ENCODE peak calls at places on chromosomes 4 and X, in five cellular contexts. J is heart left ventricle, X is brain microvascular endothelial cell, E is tibial artery, P is foreskin keratinocyte. R is an unnamed sample.
A peak's percentile ranks its signal among the peaks of the same experiment; 100 is the strongest.

GRCh38 chrX:24513416-24513815 is 48.3 kb downstream of the PDK3 start:
- DNase-seq in J (no peak), X (no peak), E (no peak), P (no peak), R (no peak)

GRCh38 chr4:87032884-87033533 is 98.2 kb downstream of the AFF1 start:
- DNase-seq in J (no peak), X (peak; percentile 60), E (no peak), P (no peak), R (no peak)

GRCh38 chrX:133412665-133413064 is 2.6 kb downstream of the GPC4 start:
- DNase-seq in J (no peak), X (no peak), E (no peak), P (no peak), R (no peak)

GRCh38 chr4:61200991-61201526 is 933 bp downstream of the ADGRL3 start:
- DNase-seq in J (peak; percentile 19), X (peak; percentile 45), E (no peak), P (no peak), R (peak; percentile 39)

GRCh38 chr4:24881508-24882071 is 31.3 kb downstream of the CCDC149 start:
- DNase-seq in J (no peak), X (no peak), E (no peak), P (no peak), R (no peak)

GRCh38 chr4:4217123-4217522 is 9.6 kb downstream of the OTOP1 start:
- DNase-seq in J (no peak), X (no peak), E (no peak), P (peak; percentile 23), R (no peak)

GRCh38 chrX:20418379-20418778 is 151.7 kb upstream of the RPS6KA3 start:
- DNase-seq in J (no peak), X (no peak), E (no peak), P (no peak), R (no peak)

GRCh38 chr4:89549907-89550306 is 242.3 kb upstream of the GPRIN3 start:
- DNase-seq in J (no peak), X (no peak), E (no peak), P (no peak), R (no peak)

GRCh38 chr4:90419124-90419711 is 292.0 kb downstream of the CCSER1 start:
- DNase-seq in J (no peak), X (no peak), E (no peak), P (peak; percentile 20), R (no peak)

GRCh38 chr4:20532096-20532495 is 168.2 kb upstream of the PACRGL start:
- DNase-seq in J (no peak), X (no peak), E (no peak), P (no peak), R (no peak)

GRCh38 chrX:109857898-109858297 is 124.8 kb upstream of the ACSL4 start:
- DNase-seq in J (no peak), X (no peak), E (no peak), P (no peak), R (no peak)

GRCh38 chr4:17063870-17064269 is 165.4 kb upstream of the LDB2 start:
- DNase-seq in J (no peak), X (peak; percentile 29), E (no peak), P (no peak), R (no peak)

GRCh38 chrX:11470231-11470630 is 177.0 kb downstream of the AMELX start:
- DNase-seq in J (no peak), X (peak; percentile 75), E (no peak), P (no peak), R (no peak)

GRCh38 chr4:128574706-128575105 is 234.8 kb upstream of the JADE1 start:
- DNase-seq in J (peak; percentile 33), X (peak; percentile 93), E (peak; percentile 74), P (no peak), R (no peak)

GRCh38 chr4:185573651-185574199 is 38.4 kb upstream of the PDLIM3 start:
- DNase-seq in J (no peak), X (peak; percentile 92), E (no peak), P (peak; percentile 55), R (peak; percentile 71)

GRCh38 chr4:123832173-123833026 is 435.8 kb downstream of the SPRY1 start:
- DNase-seq in J (peak; percentile 75), X (peak; percentile 98), E (peak; percentile 68), P (peak; percentile 99), R (peak; percentile 66)

GRCh38 chr4:55038176-55038890 is 87.1 kb downstream of the KDR start:
- DNase-seq in J (peak; percentile 28), X (no peak), E (peak; percentile 71), P (no peak), R (no peak)

GRCh38 chrX:139304471-139304870 is 226.1 kb upstream of the F9 start:
- DNase-seq in J (no peak), X (no peak), E (no peak), P (no peak), R (no peak)

GRCh38 chr4:107442538-107443083 is 277.4 kb downstream of the PAPSS1 start:
- DNase-seq in J (no peak), X (no peak), E (no peak), P (no peak), R (no peak)

GRCh38 chr4:62080431-62080830 is 880.3 kb downstream of the ADGRL3 start:
- DNase-seq in J (no peak), X (no peak), E (no peak), P (no peak), R (no peak)

GRCh38 chr4:164023214-164023613 is 528.7 kb downstream of the TMA16 start:
- DNase-seq in J (no peak), X (no peak), E (no peak), P (no peak), R (no peak)

DNA sequence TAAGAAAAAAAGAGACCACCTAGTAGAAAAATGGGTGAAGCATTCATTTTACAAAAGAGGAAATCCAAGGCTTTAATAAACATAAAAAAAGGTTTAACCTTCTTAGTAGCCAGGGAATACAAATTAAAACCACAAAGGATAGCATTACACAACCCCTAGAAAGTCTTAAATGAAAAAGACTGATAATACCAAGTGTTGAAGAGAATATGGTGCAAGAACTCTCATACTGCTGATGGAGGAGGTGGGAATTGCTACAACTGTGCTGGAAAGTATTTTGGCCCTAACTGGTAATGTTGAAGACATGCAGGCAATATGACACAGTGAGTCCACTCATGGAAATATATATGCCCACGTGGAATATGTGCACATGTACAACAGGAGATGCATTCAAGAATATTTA is 22.5 kb downstream of the ZNF41 start:
- DNase-seq in J (no peak), X (no peak), E (no peak), P (no peak), R (no peak)
- H3K27ac ChIP-seq in J (no peak overlapping the region), X (no peak overlapping the region), E (no peak overlapping the region), P (no peak overlapping the region), R (no peak overlapping the region)

DNA sequence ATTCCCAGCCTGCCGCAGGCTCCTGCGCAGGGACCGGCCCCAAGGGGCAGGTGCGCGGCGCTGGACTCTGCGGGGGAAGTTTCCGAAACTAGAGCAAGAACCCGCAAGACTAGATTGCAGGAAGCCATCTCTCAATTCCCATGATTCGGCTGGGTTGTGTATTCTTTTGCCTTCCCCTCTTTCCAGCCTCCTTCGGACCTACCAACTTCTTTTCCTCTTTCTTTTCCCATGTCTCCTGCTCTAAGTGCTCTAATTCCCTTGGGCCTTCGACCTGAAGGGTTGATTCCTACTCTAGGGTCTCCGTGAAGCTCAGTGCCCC is 645 bp upstream of the OPHN1 start:
- DNase-seq in J (no peak), X (no peak), E (no peak), P (no peak), R (no peak)
- H3K27ac ChIP-seq in J (peak overlapping the region; percentile 82), X (peak overlapping the region; percentile 66), E (peak overlapping the region; percentile 91), P (peak overlapping the region; percentile 73), R (peak overlapping the region; percentile 76)

GRCh38 chr4:139943277-139943676 is 210.7 kb downstream of the MAML3 start:
- DNase-seq in J (no peak), X (no peak), E (no peak), P (no peak), R (no peak)
- H3K27ac ChIP-seq in J (no peak overlapping the region), X (no peak overlapping the region), E (no peak overlapping the region), P (no peak overlapping the region), R (no peak overlapping the region)

DNA sequence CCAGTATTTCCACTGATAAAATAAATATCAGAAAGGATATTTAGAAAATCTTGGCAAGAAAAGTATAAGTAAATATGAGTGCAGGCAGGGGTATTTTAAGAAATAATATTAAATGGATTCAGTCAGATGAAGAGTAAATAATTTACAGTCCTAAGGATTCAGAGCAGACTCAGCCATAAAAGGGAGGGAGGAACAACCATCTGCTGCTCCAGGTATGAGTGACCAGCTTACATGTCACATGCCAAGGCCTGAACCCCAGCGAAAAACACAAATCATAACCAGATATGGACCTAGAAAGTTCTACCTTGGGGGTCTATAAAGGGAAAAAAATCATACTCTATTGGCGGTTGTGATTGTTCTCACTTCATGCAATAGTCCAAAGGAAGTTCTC is 166.8 kb downstream of the COL4A6 start:
- DNase-seq in J (no peak), X (no peak), E (no peak), P (no peak), R (no peak)
- H3K27ac ChIP-seq in J (no peak overlapping the region), X (no peak overlapping the region), E (no peak overlapping the region), P (peak overlapping the region; percentile 56), R (no peak overlapping the region)

GRCh38 chr4:140252144-140252741 is 98.3 kb upstream of the MAML3 start:
- DNase-seq in J (no peak), X (no peak), E (no peak), P (no peak), R (no peak)
- H3K27ac ChIP-seq in J (peak overlapping the region; percentile 80), X (peak overlapping the region; percentile 71), E (peak overlapping the region; percentile 85), P (peak overlapping the region; percentile 55), R (no peak overlapping the region)

DNA sequence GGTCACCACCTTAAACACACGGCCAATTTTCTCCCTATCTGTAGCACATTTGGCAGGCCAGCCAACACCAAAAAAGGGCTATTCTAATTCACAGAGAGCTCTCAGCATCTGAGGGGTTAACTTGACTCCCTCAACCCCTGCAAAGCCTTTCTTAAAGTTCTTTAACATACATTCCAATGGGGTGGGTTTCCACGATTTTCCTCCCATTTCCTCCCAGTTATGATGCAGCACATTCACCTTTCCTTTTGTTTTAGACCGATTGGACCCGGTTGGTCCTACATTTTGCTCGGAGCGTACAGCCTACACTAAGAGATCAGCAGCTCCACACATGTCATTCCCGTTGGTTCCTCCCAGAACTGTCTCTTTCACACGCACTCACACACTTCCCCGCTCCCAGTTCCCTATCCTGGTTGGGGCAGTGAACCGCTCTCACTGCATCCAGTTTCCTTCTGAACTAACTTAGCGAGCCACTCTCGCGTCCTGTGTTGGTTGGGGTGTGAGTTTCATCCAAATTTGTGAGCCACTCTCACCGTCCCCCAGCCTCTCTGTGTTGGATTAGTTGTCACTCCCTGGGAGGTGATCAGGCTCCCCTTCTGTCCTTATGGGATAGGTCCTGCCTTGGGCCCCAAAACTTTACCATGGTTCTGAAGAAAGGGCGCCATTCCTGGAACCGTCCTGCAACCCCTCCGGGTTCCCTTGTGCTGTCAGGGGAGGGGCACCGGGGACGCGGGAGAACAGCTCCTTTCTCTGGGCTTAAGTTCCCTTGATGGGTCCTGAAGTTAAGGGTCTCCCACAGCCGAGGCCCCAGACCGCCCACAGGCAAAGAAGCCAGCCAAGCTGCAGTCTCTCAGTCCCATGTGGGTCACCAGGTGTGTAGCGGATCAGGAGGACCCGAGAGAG is 45.1 kb downstream of the UGT2A3 start:
- DNase-seq in J (no peak), X (no peak), E (no peak), P (no peak), R (no peak)
- H3K27ac ChIP-seq in J (no peak overlapping the region), X (no peak overlapping the region), E (no peak overlapping the region), P (no peak overlapping the region), R (no peak overlapping the region)

GRCh38 chr4:168487821-168488162 is 7.5 kb upstream of the DDX60L start:
- DNase-seq in J (no peak), X (no peak), E (no peak), P (no peak), R (no peak)
- H3K27ac ChIP-seq in J (no peak overlapping the region), X (no peak overlapping the region), E (no peak overlapping the region), P (peak overlapping the region; percentile 97), R (no peak overlapping the region)

R was measured in aorta.